ENCODE peak calls at places on chromosomes 7 and 10, in seven cellular contexts. One of them, this sample, is unnamed.

GRCh38 chr10:48620719-48621118 is 15.8 kb upstream of the ARHGAP22 start:
- DNase-seq in lung: no peak
- DNase-seq in endodermal cell: no peak
- DNase-seq in dorsolateral prefrontal cortex: no peak
- DNase-seq in breast epithelium: no peak
- DNase-seq in GM23248: no peak
- DNase-seq in brain microvascular endothelial cell: no peak
- DNase-seq in this sample: no peak

GRCh38 chr10:133236411-133237240 is 1.0 kb upstream of the VENTX start:
- DNase-seq in lung: no peak
- DNase-seq in endodermal cell: peak
- DNase-seq in dorsolateral prefrontal cortex: no peak
- DNase-seq in breast epithelium: no peak
- DNase-seq in GM23248: peak
- DNase-seq in brain microvascular endothelial cell: no peak
- DNase-seq in this sample: no peak

GRCh38 chr10:130364631-130365030 is 228.4 kb downstream of the GLRX3 start:
- DNase-seq in lung: no peak
- DNase-seq in endodermal cell: no peak
- DNase-seq in dorsolateral prefrontal cortex: no peak
- DNase-seq in breast epithelium: no peak
- DNase-seq in GM23248: no peak
- DNase-seq in brain microvascular endothelial cell: no peak
- DNase-seq in this sample: no peak

GRCh38 chr10:86100581-86101061 is 266.0 kb downstream of the GRID1 start:
- DNase-seq in lung: no peak
- DNase-seq in endodermal cell: peak
- DNase-seq in dorsolateral prefrontal cortex: no peak
- DNase-seq in breast epithelium: no peak
- DNase-seq in GM23248: peak
- DNase-seq in brain microvascular endothelial cell: no peak
- DNase-seq in this sample: no peak

GRCh38 chr10:129096340-129096984 is 370.6 kb upstream of the MGMT start:
- DNase-seq in lung: peak
- DNase-seq in endodermal cell: no peak
- DNase-seq in dorsolateral prefrontal cortex: no peak
- DNase-seq in breast epithelium: no peak
- DNase-seq in GM23248: peak
- DNase-seq in brain microvascular endothelial cell: peak
- DNase-seq in this sample: no peak

GRCh38 chr7:131232768-131233167 is 94.9 kb upstream of the MKLN1 start:
- DNase-seq in lung: no peak
- DNase-seq in endodermal cell: no peak
- DNase-seq in dorsolateral prefrontal cortex: no peak
- DNase-seq in breast epithelium: no peak
- DNase-seq in GM23248: no peak
- DNase-seq in brain microvascular endothelial cell: no peak
- DNase-seq in this sample: no peak

GRCh38 chr7:42189535-42189934 is 47.5 kb downstream of the GLI3 start:
- DNase-seq in lung: no peak
- DNase-seq in endodermal cell: no peak
- DNase-seq in dorsolateral prefrontal cortex: no peak
- DNase-seq in breast epithelium: no peak
- DNase-seq in GM23248: peak
- DNase-seq in brain microvascular endothelial cell: no peak
- DNase-seq in this sample: no peak

GRCh38 chr10:2953495-2953894 is 113.9 kb upstream of the PFKP start:
- DNase-seq in lung: no peak
- DNase-seq in endodermal cell: no peak
- DNase-seq in dorsolateral prefrontal cortex: no peak
- DNase-seq in breast epithelium: no peak
- DNase-seq in GM23248: peak
- DNase-seq in brain microvascular endothelial cell: no peak
- DNase-seq in this sample: no peak

DNA sequence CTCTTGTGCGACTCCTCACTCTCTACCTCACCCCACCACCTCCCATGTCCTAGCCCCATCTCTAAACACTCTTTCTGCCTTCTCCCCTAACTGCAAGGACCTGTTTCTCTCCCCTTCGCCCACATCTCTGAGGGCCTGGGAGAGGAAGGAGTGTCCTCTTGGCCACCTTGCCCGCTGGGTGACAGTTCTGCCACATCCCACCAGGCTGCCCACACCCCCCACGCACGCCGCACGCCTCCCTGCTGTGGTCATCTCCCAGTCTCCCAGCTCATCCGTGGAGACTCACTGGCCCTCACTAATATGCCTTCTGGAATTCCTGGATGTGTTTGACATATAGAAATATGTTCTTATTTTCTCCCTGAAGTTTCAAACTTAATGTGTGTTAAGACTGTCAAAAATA is 48.5 kb downstream of the GRB10 start:
- DNase-seq in lung: no peak
- DNase-seq in endodermal cell: no peak
- DNase-seq in dorsolateral prefrontal cortex: no peak
- DNase-seq in breast epithelium: no peak
- DNase-seq in GM23248: no peak
- DNase-seq in brain microvascular endothelial cell: no peak
- DNase-seq in this sample: no peak
- H3K27ac ChIP-seq in lung: peak
- H3K27ac ChIP-seq in endodermal cell: no peak
- H3K27ac ChIP-seq in dorsolateral prefrontal cortex: no peak
- H3K27ac ChIP-seq in breast epithelium: no peak
- H3K27ac ChIP-seq in GM23248: no peak
- H3K27ac ChIP-seq in brain microvascular endothelial cell: no peak
- H3K27ac ChIP-seq in this sample: no peak

GRCh38 chr7:5586963-5587348 is 163.3 kb upstream of the TNRC18 start:
- DNase-seq in lung: no peak
- DNase-seq in endodermal cell: no peak
- DNase-seq in dorsolateral prefrontal cortex: no peak
- DNase-seq in breast epithelium: no peak
- DNase-seq in GM23248: no peak
- DNase-seq in brain microvascular endothelial cell: no peak
- DNase-seq in this sample: no peak

GRCh38 chr7:5590596-5591546 is 167.2 kb upstream of the TNRC18 start:
- DNase-seq in lung: no peak
- DNase-seq in endodermal cell: no peak
- DNase-seq in dorsolateral prefrontal cortex: no peak
- DNase-seq in breast epithelium: no peak
- DNase-seq in GM23248: no peak
- DNase-seq in brain microvascular endothelial cell: no peak
- DNase-seq in this sample: no peak

GRCh38 chr7:5586279-5586962 is 162.8 kb upstream of the TNRC18 start:
- DNase-seq in lung: no peak
- DNase-seq in endodermal cell: peak
- DNase-seq in dorsolateral prefrontal cortex: no peak
- DNase-seq in breast epithelium: no peak
- DNase-seq in GM23248: no peak
- DNase-seq in brain microvascular endothelial cell: no peak
- DNase-seq in this sample: no peak

GRCh38 chr7:5591547-5591899 is 167.9 kb upstream of the TNRC18 start:
- DNase-seq in lung: no peak
- DNase-seq in endodermal cell: peak
- DNase-seq in dorsolateral prefrontal cortex: no peak
- DNase-seq in breast epithelium: no peak
- DNase-seq in GM23248: peak
- DNase-seq in brain microvascular endothelial cell: peak
- DNase-seq in this sample: peak

DNA sequence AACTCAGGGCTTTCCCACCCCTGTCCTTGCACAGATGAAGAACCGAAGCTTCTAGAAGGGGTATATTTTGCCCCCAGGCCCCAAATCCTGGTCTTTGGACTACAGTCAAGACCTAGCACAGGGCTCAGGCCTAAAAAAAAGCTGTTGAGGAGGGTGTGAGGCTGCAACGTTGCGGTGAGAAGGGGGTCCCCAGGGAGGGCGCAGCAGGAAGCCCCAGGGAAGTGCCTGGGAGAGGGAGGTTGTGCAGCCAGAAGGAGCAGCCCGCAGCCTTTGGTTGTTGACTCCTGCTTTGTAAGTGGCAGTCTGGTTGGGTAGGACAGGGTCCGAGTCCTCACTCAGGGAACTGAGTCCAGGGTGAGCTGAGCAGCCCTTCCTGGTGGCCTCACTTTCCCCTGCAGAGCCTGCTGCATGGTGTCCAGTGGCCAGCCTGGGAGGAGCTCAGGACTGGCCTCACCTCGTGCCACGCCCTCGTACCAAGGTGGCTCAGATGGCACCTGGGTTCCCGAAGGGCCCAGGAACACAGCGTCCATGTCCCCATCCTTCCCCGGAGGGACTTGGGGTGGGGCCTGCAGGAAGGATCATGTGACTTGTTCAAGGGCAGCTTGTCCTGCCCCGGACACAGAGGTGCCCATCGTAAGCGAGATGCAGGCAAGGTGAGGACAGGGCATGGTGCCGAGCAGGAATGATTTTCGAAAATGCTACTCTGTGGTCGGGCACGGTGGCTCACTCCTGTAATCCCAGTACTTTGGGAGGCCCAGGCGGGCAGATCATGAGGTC is 166.4 kb upstream of the TNRC18 start:
- DNase-seq in lung: no peak
- DNase-seq in endodermal cell: no peak
- DNase-seq in dorsolateral prefrontal cortex: no peak
- DNase-seq in breast epithelium: no peak
- DNase-seq in GM23248: no peak
- DNase-seq in brain microvascular endothelial cell: no peak
- DNase-seq in this sample: no peak
- H3K27ac ChIP-seq in lung: no peak
- H3K27ac ChIP-seq in endodermal cell: no peak
- H3K27ac ChIP-seq in dorsolateral prefrontal cortex: peak
- H3K27ac ChIP-seq in breast epithelium: no peak
- H3K27ac ChIP-seq in GM23248: no peak
- H3K27ac ChIP-seq in brain microvascular endothelial cell: no peak
- H3K27ac ChIP-seq in this sample: peak

GRCh38 chr7:107902381-107902780 is 11.4 kb downstream of the DLD start:
- DNase-seq in lung: no peak
- DNase-seq in endodermal cell: no peak
- DNase-seq in dorsolateral prefrontal cortex: no peak
- DNase-seq in breast epithelium: no peak
- DNase-seq in GM23248: no peak
- DNase-seq in brain microvascular endothelial cell: no peak
- DNase-seq in this sample: no peak

GRCh38 chr7:107900496-107900895 is 9.5 kb downstream of the DLD start:
- DNase-seq in lung: no peak
- DNase-seq in endodermal cell: no peak
- DNase-seq in dorsolateral prefrontal cortex: no peak
- DNase-seq in breast epithelium: no peak
- DNase-seq in GM23248: no peak
- DNase-seq in brain microvascular endothelial cell: no peak
- DNase-seq in this sample: no peak

GRCh38 chr7:107898997-107899594 is 8.1 kb downstream of the DLD start:
- DNase-seq in lung: no peak
- DNase-seq in endodermal cell: no peak
- DNase-seq in dorsolateral prefrontal cortex: no peak
- DNase-seq in breast epithelium: no peak
- DNase-seq in GM23248: no peak
- DNase-seq in brain microvascular endothelial cell: no peak
- DNase-seq in this sample: no peak
- H3K27ac ChIP-seq in lung: no peak
- H3K27ac ChIP-seq in endodermal cell: no peak
- H3K27ac ChIP-seq in dorsolateral prefrontal cortex: no peak
- H3K27ac ChIP-seq in breast epithelium: no peak
- H3K27ac ChIP-seq in GM23248: no peak
- H3K27ac ChIP-seq in brain microvascular endothelial cell: no peak
- H3K27ac ChIP-seq in this sample: no peak

GRCh38 chr7:37420931-37421330 is 27.7 kb downstream of the ELMO1 start:
- DNase-seq in lung: no peak
- DNase-seq in endodermal cell: no peak
- DNase-seq in dorsolateral prefrontal cortex: no peak
- DNase-seq in breast epithelium: no peak
- DNase-seq in GM23248: no peak
- DNase-seq in brain microvascular endothelial cell: no peak
- DNase-seq in this sample: no peak

GRCh38 chr7:37418381-37418780 is 30.3 kb downstream of the ELMO1 start:
- DNase-seq in lung: no peak
- DNase-seq in endodermal cell: no peak
- DNase-seq in dorsolateral prefrontal cortex: no peak
- DNase-seq in breast epithelium: no peak
- DNase-seq in GM23248: no peak
- DNase-seq in brain microvascular endothelial cell: no peak
- DNase-seq in this sample: no peak

GRCh38 chr7:37414352-37414983 is 34.2 kb downstream of the ELMO1 start:
- DNase-seq in lung: no peak
- DNase-seq in endodermal cell: no peak
- DNase-seq in dorsolateral prefrontal cortex: no peak
- DNase-seq in breast epithelium: no peak
- DNase-seq in GM23248: no peak
- DNase-seq in brain microvascular endothelial cell: no peak
- DNase-seq in this sample: no peak

GRCh38 chr7:37419496-37419895 is 29.2 kb downstream of the ELMO1 start:
- DNase-seq in lung: no peak
- DNase-seq in endodermal cell: no peak
- DNase-seq in dorsolateral prefrontal cortex: no peak
- DNase-seq in breast epithelium: no peak
- DNase-seq in GM23248: no peak
- DNase-seq in brain microvascular endothelial cell: no peak
- DNase-seq in this sample: no peak

DNA sequence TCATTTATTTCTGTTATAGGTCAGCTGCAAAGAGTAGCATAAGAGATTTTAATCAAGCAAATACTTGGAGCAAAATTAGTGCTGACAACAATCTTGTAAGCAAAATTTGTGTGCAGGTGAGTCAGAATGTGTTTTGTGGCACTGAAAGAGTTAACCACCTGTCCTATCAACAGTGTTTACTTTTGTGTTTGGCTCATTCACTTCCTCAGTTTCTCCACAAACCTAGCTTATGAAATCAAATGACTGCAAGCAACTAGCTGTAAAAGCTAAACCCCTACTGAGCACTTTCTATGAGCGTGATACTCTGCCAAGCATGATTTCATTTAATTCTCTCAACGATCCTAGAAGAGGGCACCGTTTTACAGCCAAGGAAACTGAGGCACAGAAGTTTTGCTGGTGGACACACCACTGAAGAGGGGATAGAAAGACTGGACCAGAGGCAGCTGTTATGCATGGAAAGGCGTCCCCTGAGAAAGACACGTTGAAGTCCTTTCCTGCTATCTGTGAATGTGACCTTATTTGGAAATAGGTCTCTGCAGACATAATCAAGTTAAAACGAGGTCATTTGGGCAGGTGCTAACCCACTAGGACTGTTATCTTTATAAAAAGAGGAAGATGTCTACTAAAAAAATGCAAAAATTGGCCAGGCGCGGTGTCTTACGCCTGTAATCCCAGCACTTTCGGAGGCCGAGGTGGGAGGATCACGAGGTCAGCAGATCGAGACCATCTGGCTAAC is 31.8 kb downstream of the ELMO1 start:
- DNase-seq in lung: no peak
- DNase-seq in endodermal cell: no peak
- DNase-seq in dorsolateral prefrontal cortex: no peak
- DNase-seq in breast epithelium: no peak
- DNase-seq in GM23248: no peak
- DNase-seq in brain microvascular endothelial cell: no peak
- DNase-seq in this sample: no peak
- H3K27ac ChIP-seq in lung: no peak
- H3K27ac ChIP-seq in endodermal cell: no peak
- H3K27ac ChIP-seq in dorsolateral prefrontal cortex: no peak
- H3K27ac ChIP-seq in breast epithelium: no peak
- H3K27ac ChIP-seq in GM23248: no peak
- H3K27ac ChIP-seq in brain microvascular endothelial cell: no peak
- H3K27ac ChIP-seq in this sample: no peak

GRCh38 chr10:89235073-89235798 is 16.3 kb downstream of the LIPA start:
- DNase-seq in lung: peak
- DNase-seq in endodermal cell: peak
- DNase-seq in dorsolateral prefrontal cortex: peak
- DNase-seq in breast epithelium: peak
- DNase-seq in GM23248: peak
- DNase-seq in brain microvascular endothelial cell: no peak
- DNase-seq in this sample: peak
- H3K27ac ChIP-seq in lung: peak
- H3K27ac ChIP-seq in endodermal cell: no peak
- H3K27ac ChIP-seq in dorsolateral prefrontal cortex: peak
- H3K27ac ChIP-seq in breast epithelium: peak
- H3K27ac ChIP-seq in GM23248: peak
- H3K27ac ChIP-seq in brain microvascular endothelial cell: no peak
- H3K27ac ChIP-seq in this sample: peak

This sample was measured in caudate nucleus.